ENCODE peak calls at places on chromosomes 11 and 22, in six cellular contexts. O, A, Z, G, B and Y are unnamed samples.
A peak's percentile ranks its signal among the peaks of the same experiment; 100 is the strongest.

GRCh38 chr11:32069361-32070058 is 21.4 kb upstream of the RCN1 start:
- DNase-seq in Z (no peak), G (no peak), A (no peak), O (no peak), B (no peak), Y (no peak)

GRCh38 chr22:31857247-31857646 is 87.1 kb upstream of the YWHAH start:
- DNase-seq in A (no peak), G (no peak), B (no peak), Z (peak; percentile 36), O (peak; percentile 57), Y (no peak)

GRCh38 chr11:82754410-82754809 is 20.7 kb upstream of the FAM181B start:
- DNase-seq in G (no peak), A (no peak), B (no peak), O (no peak), Z (no peak), Y (no peak)

GRCh38 chr11:59401262-59401552 is 25.0 kb downstream of the OR5A2 start:
- DNase-seq in A (no peak), Z (no peak), B (no peak), O (no peak), G (no peak), Y (no peak)

GRCh38 chr11:105609341-105609781 is 512 bp upstream of the GRIA4 start:
- DNase-seq in Z (peak; percentile 10), A (peak; percentile 23), G (peak; percentile 59), O (no peak), B (peak; percentile 8), Y (no peak)

GRCh38 chr11:109264128-109264527 is 157.9 kb upstream of the C11orf87 start:
- DNase-seq in G (no peak), O (no peak), A (no peak), Z (no peak), B (no peak), Y (no peak)

GRCh38 chr11:126716456-126717083 is 284.0 kb downstream of the KIRREL3 start:
- DNase-seq in A (peak; percentile 26), O (no peak), B (peak; percentile 3), Z (peak; percentile 51), G (peak; percentile 75), Y (no peak)

GRCh38 chr11:88335284-88335683 is 2.3 kb downstream of the CTSC start:
- DNase-seq in G (no peak), B (peak; percentile 15), Z (no peak), A (no peak), O (no peak), Y (no peak)

GRCh38 chr11:360326-361280 is 8.7 kb upstream of the B4GALNT4 start:
- DNase-seq in G (no peak), Z (peak; percentile 9), B (no peak), A (no peak), O (no peak), Y (no peak)

GRCh38 chr11:61955031-61955415 is 4.9 kb downstream of the BEST1 start:
- DNase-seq in G (no peak), Z (peak; percentile 21), A (no peak), B (peak; percentile 59), O (no peak), Y (no peak)

GRCh38 chr11:110308071-110308470 is 11.7 kb upstream of the RDX start:
- DNase-seq in B (no peak), Z (no peak), A (no peak), O (no peak), G (no peak), Y (no peak)

GRCh38 chr11:96155627-96156378 is 187.2 kb downstream of the MAML2 start:
- DNase-seq in B (peak; percentile 64), A (peak; percentile 27), Z (peak; percentile 66), O (no peak), G (peak; percentile 30), Y (peak; percentile 76)

DNA sequence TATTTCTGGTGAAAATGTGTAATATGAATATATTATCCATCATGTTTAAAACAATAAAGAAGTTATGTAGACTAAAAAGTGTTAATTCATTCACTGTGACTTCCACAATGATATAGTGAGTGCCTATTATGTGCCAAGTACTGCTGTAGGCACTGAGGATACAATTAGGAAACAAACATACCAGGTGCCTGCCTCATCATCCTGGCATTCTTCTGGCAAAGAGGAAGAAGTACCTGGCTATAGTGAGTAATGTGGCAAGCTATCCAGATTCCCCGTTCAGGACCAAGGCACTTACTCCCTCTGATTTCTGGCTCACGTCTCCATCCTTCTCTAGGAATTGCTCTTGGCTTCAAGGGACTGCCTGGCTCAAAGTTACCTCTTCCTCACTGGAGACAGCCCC is 77.5 kb upstream of the CLMP start:
- DNase-seq in Z (no peak), O (no peak), A (no peak), B (no peak), G (no peak), Y (no peak)
- TF ChIP-seq SIN3A in Z (no peak), O (no peak), A (no peak), B (no peak), G (no peak), Y (no peak)

DNA sequence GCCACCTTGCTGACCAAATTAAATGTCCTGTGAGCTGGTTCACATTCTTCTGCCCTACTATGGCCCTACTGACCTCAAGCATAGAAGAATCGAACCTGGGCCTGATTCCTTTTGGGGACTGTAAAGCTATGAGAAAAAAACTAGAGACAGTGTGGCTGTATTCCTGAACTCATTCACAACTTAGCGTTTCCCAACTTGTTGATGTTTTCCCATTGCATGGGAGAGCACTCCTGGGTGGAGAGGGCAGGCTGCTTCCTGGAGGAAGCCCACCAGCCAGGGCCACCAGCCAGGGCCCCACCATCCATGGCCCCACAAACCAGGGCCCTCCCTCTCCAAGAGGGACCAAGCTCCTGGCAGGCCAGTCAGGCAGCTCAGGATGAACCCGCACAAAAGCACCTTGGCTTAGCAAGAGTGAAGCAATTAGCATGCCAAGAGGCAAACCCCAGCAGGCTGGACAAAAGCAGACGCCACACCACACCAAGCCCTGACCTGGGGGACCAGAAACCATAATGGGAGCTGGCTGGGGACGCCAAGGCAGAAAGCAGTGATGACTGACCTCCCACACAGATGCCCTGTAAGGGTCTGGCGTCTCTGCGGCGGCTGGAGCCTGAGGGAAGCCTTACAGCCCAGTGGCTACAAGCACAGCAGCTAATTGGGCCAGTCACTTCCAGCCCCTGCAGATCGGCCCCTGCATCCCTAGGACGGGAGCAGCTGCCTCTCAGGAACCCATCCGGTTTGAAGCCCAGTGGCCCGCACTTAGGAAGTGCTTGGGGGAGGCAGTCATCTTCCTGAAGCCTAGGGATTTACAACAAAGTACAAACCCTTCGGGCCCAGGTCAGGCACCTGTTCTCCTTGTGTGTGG is 2.1 kb downstream of the CERK start:
- DNase-seq in B (no peak), A (no peak), Z (no peak), O (no peak), G (peak; percentile 63), Y (no peak)
- H3K4me3 ChIP-seq in B (peak overlapping the region; percentile 79), A (no peak overlapping the region), Z (no peak overlapping the region), O (peak overlapping the region; percentile 6), G (peak overlapping the region; percentile 67), Y (peak overlapping the region; percentile 96)

GRCh38 chr11:65316311-65316978 is 1.8 kb downstream of the CDC42EP2 start:
- DNase-seq in G (no peak), O (no peak), Z (no peak), A (no peak), B (no peak), Y (no peak)
- TF ChIP-seq RAD21 in G (no peak), O (no peak), Z (no peak), A (no peak), B (no peak), Y (no peak)

DNA sequence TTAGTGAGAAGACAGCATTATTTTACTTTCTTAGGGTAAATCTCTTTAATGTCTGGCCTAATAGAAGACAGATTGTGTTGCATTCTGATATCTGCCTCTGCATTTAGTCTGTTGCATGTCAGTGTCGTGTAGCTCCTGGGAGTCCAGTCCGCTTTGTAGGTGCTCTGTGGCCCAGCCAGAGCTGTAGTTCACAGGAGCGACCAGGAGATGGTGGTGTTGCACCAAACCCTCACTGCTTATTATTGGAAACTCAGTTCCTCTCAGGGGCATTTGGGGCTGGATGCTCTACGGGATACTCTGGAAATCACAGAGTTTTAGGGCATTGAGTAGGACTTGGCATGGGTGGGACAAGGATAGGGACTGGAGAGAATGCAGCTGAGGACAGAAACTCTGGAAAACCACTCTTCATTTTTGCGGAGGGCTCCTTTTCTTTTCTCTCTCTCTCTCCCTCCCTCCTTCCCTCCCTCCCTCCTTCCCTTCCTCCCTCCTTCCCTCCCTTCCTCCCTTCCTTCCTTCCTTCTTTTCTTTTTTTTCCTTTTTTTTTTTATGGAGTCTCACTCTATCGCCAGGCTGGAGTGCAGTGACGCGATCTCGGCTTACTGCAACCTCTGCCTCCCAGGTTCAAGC is 21.7 kb downstream of the MIAT start:
- DNase-seq in B (peak; percentile 43), A (peak; percentile 53), Z (peak; percentile 69), G (peak; percentile 83), O (peak; percentile 71), Y (peak; percentile 53)
- TF ChIP-seq SIN3A in B (no peak), A (no peak), Z (no peak), G (no peak), O (no peak), Y (no peak)

DNA sequence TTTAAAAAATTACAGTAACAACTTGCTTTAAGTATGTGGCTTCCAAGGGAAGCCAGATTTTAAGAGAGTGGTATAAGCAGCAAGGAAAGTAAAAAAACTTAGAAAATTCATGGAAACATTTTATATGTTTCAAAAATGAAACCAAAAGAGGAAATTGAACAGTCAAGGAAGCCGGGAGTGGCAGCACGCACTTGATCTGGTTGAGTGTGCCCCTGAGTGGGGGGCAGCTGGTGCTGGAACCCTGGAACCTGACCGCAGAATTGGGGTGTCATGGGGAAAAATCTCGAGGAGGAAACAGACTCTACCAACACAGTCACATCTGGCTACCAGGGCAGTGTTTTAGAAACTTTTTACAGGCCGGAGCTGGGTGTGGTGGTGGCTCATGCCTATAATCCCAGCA is 14.0 kb downstream of the MICALL1 start:
- DNase-seq in B (no peak), G (no peak), O (no peak), Z (no peak), A (no peak), Y (no peak)
- H3K4me3 ChIP-seq in B (no peak overlapping the region), G (no peak overlapping the region), O (no peak overlapping the region), Z (no peak overlapping the region), A (no peak overlapping the region), Y (no peak overlapping the region)

DNA sequence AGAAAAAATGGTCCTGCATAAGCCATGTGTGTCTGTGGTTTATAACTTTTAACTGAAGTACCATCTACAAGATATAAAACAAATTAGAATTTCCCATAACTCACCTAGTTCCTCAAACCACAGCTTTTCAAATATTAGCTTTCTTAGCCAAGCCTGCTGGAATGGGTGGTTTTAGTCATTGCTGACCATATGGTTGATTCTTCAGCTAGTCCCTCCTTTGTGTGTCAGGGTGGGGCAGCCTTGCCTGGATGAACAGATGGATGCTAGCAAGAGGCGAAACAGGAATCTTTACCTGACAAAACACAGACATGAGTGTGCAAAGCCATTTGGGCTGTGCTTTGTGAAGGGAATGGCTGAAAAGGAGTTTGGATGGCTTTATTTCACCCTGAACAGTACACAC is 6.9 kb upstream of the B3GNT6 start:
- DNase-seq in B (no peak), A (no peak), O (no peak), Z (no peak), G (no peak), Y (no peak)
- TF ChIP-seq RAD21 in B (no peak), A (no peak), O (no peak), Z (no peak), G (no peak), Y (no peak)

DNA sequence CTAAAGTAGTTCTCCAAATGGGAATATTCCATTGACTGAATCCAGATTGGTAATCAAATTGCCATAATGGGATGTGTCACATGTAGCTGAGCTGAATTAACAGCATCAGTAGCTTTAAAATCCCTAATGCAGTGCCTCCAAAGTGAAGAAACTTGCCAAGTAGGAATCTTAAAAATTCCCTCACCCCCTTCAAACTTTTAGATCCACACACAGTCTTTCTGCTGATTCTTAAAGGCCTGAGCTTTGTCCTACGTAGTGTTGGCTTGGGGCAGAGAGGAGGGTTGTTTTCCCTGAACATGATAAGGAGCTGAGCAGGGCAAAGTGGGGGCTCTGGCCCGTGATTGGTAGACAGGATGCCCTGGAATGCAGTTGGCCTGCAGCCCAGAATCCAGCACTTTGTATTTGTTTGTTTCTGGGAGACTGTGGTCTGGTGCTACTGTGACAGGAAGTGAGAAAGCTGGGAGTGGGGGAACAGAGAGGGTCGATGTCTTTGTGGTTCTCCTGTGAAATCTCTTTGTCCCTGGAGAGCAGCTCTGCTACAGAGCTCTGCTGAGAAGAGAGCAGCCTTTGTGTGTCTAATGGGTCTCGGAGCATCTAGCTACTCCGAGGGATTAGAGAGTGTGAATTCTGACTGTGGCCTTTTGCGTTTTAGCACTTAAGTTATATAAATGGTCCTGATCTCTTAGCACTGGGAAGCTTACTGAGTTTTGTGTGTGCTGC is 16.9 kb downstream of the CTNND1 start:
- DNase-seq in O (peak; percentile 79), B (peak; percentile 99), G (peak; percentile 83), Z (peak; percentile 61), A (peak; percentile 89), Y (no peak)
- TF ChIP-seq SIN3A in O (no peak), B (peak; percentile 27), G (peak; percentile 67), Z (no peak), A (peak; percentile 48), Y (no peak)